ENCODE peak calls at places on chromosomes 4 and X, in six cellular contexts. D, W, B, A, S and I are unnamed samples.

GRCh38 chr4:43651991-43652390 is 759.5 kb downstream of the GRXCR1 start:
- DNase-seq in W (no peak), A (no peak), D (no peak), B (no peak), S (no peak), I (no peak)

GRCh38 chr4:142534994-142535393 is 311.1 kb downstream of the INPP4B start:
- DNase-seq in A (no peak), D (no peak), S (no peak), W (no peak), B (no peak), I (no peak)

GRCh38 chr4:141346144-141346543 is 125.4 kb downstream of the ZNF330 start:
- DNase-seq in D (no peak), S (no peak), A (no peak), W (no peak), B (no peak), I (no peak)

GRCh38 chr4:64271601-64272081 is 137.6 kb downstream of the TECRL start:
- DNase-seq in D (no peak), S (no peak), A (no peak), B (no peak), W (no peak), I (no peak)

GRCh38 chr4:144906181-144906895 is 191.7 kb downstream of the ANAPC10 start:
- DNase-seq in B (no peak), S (no peak), W (no peak), A (no peak), D (no peak), I (peak)

GRCh38 chrX:134416106-134416505 is 43.9 kb upstream of the HPRT1 start:
- DNase-seq in D (no peak), A (no peak), S (no peak), W (no peak), B (no peak), I (no peak)

GRCh38 chr4:1614502-1614853 is 69.6 kb downstream of the FAM53A start:
- DNase-seq in B (no peak), D (no peak), A (no peak), W (no peak), S (no peak), I (no peak)

GRCh38 chrX:112734250-112734649 is 54.5 kb upstream of the LHFPL1 start:
- DNase-seq in D (no peak), W (no peak), A (peak), B (no peak), S (no peak), I (no peak)

GRCh38 chr4:173529505-173530325 is at the start of gene HAND2:
- DNase-seq in W (no peak), B (peak), S (no peak), D (no peak), A (no peak), I (no peak)

GRCh38 chrX:1059576-1060561 is 152.6 kb downstream of the CRLF2 start:
- DNase-seq in A (no peak), B (no peak), S (no peak), D (peak), W (no peak), I (no peak)

GRCh38 chr4:118872181-118872580 is 16.5 kb upstream of the SYNPO2 start:
- DNase-seq in W (no peak), B (no peak), S (no peak), A (no peak), D (no peak), I (no peak)

GRCh38 chrX:6026484-6026883 is 202.2 kb downstream of the NLGN4X start:
- DNase-seq in W (no peak), S (no peak), B (no peak), A (no peak), D (no peak), I (no peak)